ENCODE peak calls at places on chromosomes 12 and 14, in four cellular contexts. F is body of pancreas, M is tibial nerve, N is IMR-90. A is an unnamed sample.
A peak's percentile ranks its signal among the peaks of the same experiment; 100 is the strongest.

GRCh38 chr14:24307575-24308341 is at the start of gene CIDEB:
- DNase-seq in F (peak; percentile 85), M (no peak), N (peak; percentile 43), A (peak; percentile 65)

GRCh38 chr12:67222302-67222701 is 46.9 kb upstream of the CAND1 start:
- DNase-seq in F (peak; percentile 11), M (no peak), N (peak; percentile 10), A (no peak)

GRCh38 chr12:58919271-58920101 is 818 bp downstream of the LRIG3 start:
- DNase-seq in F (peak; percentile 42), M (peak; percentile 23), N (peak; percentile 58), A (peak; percentile 9)

GRCh38 chr12:70459786-70460185 is 93.7 kb downstream of the KCNMB4 start:
- DNase-seq in F (no peak), M (no peak), N (no peak), A (no peak)

GRCh38 chr12:66107451-66107915 is 23.1 kb downstream of the LLPH start:
- DNase-seq in F (peak; percentile 56), M (no peak), N (peak; percentile 94), A (peak; percentile 42)

GRCh38 chr12:78060186-78060585 is 229.5 kb downstream of the NAV3 start:
- DNase-seq in F (no peak), M (no peak), N (peak; percentile 88), A (no peak)

GRCh38 chr12:67147447-67147846 is 121.7 kb upstream of the CAND1 start:
- DNase-seq in F (no peak), M (no peak), N (no peak), A (no peak)

GRCh38 chr12:69898236-69898635 is 73.2 kb downstream of the MYRFL start:
- DNase-seq in F (no peak), M (no peak), N (peak; percentile 46), A (no peak)

GRCh38 chr14:24279301-24280186 is 8.1 kb upstream of the RABGGTA start:
- DNase-seq in F (peak; percentile 42), M (no peak), N (no peak), A (no peak)

GRCh38 chr12:68287106-68287505 is 33.7 kb upstream of the IL22 start:
- DNase-seq in F (no peak), M (no peak), N (no peak), A (no peak)

GRCh38 chr12:109714913-109715244 is 1.3 kb downstream of the FAM222A start:
- DNase-seq in F (no peak), M (no peak), N (no peak), A (no peak)

GRCh38 chr12:57611810-57612710 is 825 bp downstream of the ARHGEF25 start:
- DNase-seq in F (no peak), M (no peak), N (no peak), A (no peak)

GRCh38 chr14:24377126-24377525 is 9.1 kb downstream of the NFATC4 start:
- DNase-seq in F (no peak), M (no peak), N (no peak), A (no peak)

GRCh38 chr12:119088917-119089667 is 89.6 kb upstream of the HSPB8 start:
- DNase-seq in F (no peak), M (no peak), N (no peak), A (no peak)

GRCh38 chr12:92156704-92157395 is 11.2 kb upstream of the BTG1 start:
- DNase-seq in F (no peak), M (no peak), N (no peak), A (no peak)

GRCh38 chr14:50333010-50333409 is 20.9 kb downstream of the DMAC2L start:
- DNase-seq in F (no peak), M (no peak), N (peak; percentile 86), A (no peak)

GRCh38 chr12:88185988-88186387 is 43.9 kb downstream of the TMTC3 start:
- DNase-seq in F (no peak), M (no peak), N (peak; percentile 83), A (peak; percentile 5)

GRCh38 chr14:70663707-70664179 is 22.0 kb downstream of the TTC9 start:
- DNase-seq in F (peak; percentile 22), M (no peak), N (peak; percentile 52), A (no peak)

GRCh38 chr12:66279127-66279712 is 23.1 kb upstream of the HELB start:
- DNase-seq in F (no peak), M (no peak), N (peak; percentile 22), A (no peak)

GRCh38 chr12:109994262-109995175 is 1.6 kb downstream of the GIT2 start:
- DNase-seq in F (no peak), M (no peak), N (no peak), A (no peak)

GRCh38 chr12:30269491-30269890 is 426.2 kb downstream of the IPO8 start:
- DNase-seq in F (no peak), M (no peak), N (no peak), A (no peak)

DNA sequence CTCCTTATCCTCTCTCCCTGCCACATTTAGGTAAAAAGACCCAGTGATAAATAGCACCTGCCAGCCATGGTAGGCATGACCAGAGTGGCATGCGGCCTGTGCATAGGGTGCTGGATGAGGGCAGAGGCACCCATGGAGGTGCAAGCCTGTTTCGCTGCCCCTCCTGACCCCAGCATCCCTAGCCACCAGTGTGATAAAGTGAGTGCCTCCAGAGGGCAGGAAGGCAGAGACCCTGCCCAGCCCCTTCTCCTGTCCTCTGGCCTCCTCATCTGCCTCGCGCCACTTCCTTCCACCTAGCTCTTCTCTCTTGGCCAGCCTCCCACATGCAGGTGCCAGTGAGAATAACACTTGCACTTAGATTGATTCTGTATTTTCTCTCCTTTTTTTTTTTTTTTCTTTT is 108.3 kb upstream of the FUT8 start:
- DNase-seq in F (no peak), M (no peak), N (no peak), A (no peak)
- TF ChIP-seq POLR2A in F (no peak), M (no peak), N (no peak), A (no peak)

GRCh38 chr12:6959376-6960290 is 8.5 kb downstream of the PTPN6 start:
- DNase-seq in F (no peak), M (no peak), N (no peak), A (no peak)

GRCh38 chr12:6961695-6962284 is 8.7 kb downstream of the PHB2 start:
- DNase-seq in F (peak; percentile 67), M (no peak), N (peak; percentile 77), A (peak; percentile 63)

GRCh38 chr12:6961278-6961694 is 9.2 kb downstream of the PHB2 start:
- DNase-seq in F (peak; percentile 66), M (no peak), N (no peak), A (no peak)

GRCh38 chr12:6958609-6959375 is 7.6 kb downstream of the PTPN6 start:
- DNase-seq in F (no peak), M (no peak), N (no peak), A (no peak)

GRCh38 chr12:6960291-6961277 is 9.4 kb downstream of the PTPN6 start:
- DNase-seq in F (no peak), M (no peak), N (peak; percentile 38), A (no peak)
- TF ChIP-seq POLR2A in F (no peak), M (no peak), N (no peak), A (no peak)

DNA sequence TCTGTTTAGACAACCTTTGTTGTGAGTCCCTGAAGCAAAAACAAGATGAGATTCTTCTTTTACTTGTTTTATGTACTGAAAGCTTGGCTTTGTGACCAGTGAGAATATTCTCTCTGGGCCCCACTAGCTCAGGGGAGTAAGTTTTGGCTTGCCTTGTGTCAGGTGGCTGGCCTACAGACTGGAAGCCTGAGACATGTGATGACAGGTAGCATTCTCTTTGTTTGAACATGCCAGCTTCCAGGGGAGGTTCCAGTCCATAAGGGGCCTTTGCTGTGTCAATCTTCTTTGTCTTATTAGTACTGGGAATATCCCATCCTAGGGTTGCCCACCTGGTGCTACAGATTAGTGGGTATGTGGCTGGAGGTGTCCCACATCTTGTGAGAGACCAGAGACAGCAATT is 66.1 kb upstream of the FERMT2 start:
- DNase-seq in F (no peak), M (no peak), N (no peak), A (no peak)
- TF ChIP-seq POLR2A in F (no peak), M (no peak), N (no peak), A (no peak)

DNA sequence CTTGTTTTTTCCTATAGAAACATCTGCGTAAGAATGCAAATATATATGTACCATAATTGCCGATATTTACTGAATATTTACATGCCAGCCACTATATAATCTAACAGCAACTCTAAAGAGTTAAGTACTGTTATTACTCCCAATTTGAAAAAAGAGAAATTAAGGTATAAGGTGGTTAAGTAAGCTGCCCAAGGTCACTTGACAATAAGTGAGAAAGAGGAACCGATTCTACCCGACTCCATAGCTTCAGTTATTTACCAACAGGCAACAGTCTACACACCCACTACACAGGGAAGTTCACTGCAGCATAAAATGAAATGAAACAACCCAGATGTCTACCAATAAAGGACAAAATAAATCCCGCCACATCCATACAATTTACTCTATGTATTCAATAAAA is 1.1 kb downstream of the MIS18BP1 start:
- DNase-seq in F (no peak), M (no peak), N (peak; percentile 2), A (peak; percentile 8)
- TF ChIP-seq POLR2A in F (no peak), M (no peak), N (no peak), A (no peak)

GRCh38 chr12:12403264-12404248 is 46.7 kb downstream of the BORCS5 start:
- DNase-seq in F (no peak), M (no peak), N (no peak), A (no peak)

GRCh38 chr12:12405882-12406281 is 49.0 kb downstream of the BORCS5 start:
- DNase-seq in F (peak; percentile 87), M (no peak), N (no peak), A (no peak)

GRCh38 chr12:12400793-12401192 is 43.9 kb downstream of the BORCS5 start:
- DNase-seq in F (no peak), M (no peak), N (no peak), A (no peak)

GRCh38 chr12:12406762-12407161 is 49.9 kb downstream of the BORCS5 start:
- DNase-seq in F (no peak), M (no peak), N (no peak), A (no peak)

DNA sequence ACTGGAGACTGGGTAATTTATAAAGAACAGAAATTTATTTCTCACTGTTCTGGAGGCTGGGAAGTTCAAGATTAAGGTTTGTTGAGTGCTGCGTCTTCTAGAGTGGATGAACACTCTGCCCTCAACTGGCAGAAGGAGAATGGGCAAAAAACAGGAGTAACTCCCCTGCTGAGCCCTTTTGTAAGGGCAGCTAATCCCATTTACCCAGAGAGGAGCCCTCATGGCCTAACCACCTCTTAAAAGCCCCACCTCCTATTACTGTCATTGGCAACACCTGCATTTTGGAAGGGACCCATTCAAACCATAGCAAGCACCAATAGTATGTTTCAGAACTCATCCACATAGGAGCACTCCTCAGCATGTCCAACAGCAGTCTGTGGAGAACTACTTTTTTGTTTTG is 47.4 kb downstream of the BORCS5 start:
- DNase-seq in F (no peak), M (no peak), N (no peak), A (no peak)
- TF ChIP-seq POLR2A in F (no peak), M (no peak), N (no peak), A (no peak)

GRCh38 chr12:570237-570925 is 92.9 kb downstream of the NINJ2 start:
- DNase-seq in F (peak; percentile 59), M (peak; percentile 61), N (peak; percentile 82), A (peak; percentile 95)
- TF ChIP-seq POLR2A in F (peak; percentile 19), M (peak; percentile 59), N (no peak), A (peak; percentile 54)

A was measured in H54.